ENCODE peak calls at places on chromosomes 4 and X, in ten cellular contexts. Y is GM23248, I is mesenchymal stem cell, N is neuronal stem cell, Q is neural progenitor cell, L is NT2/D1, F is HepG2, T is fibroblast of lung, J is H1, P is Karpas-422. K is an unnamed sample. For H3K9me3, the result is how much of the 10 kb centered on the place peaks cover.

GRCh38 chr4:139028191-139028661 is 12.6 kb downstream of the NOCT start:
- DNase-seq in J (no peak), I (no peak), Q (peak), Y (no peak), F (no peak), L (no peak), N (no peak), T (peak), P (no peak), K (no peak)

GRCh38 chrX:19964017-19964710 is 26.7 kb downstream of the BCLAF3 start:
- DNase-seq in L (no peak), I (no peak), Q (no peak), P (no peak), N (no peak), F (no peak), T (no peak), Y (no peak), J (no peak), K (no peak)

GRCh38 chrX:47573334-47574095 is 8.7 kb upstream of the TIMP1 start:
- DNase-seq in T (peak), Y (peak), L (peak), J (peak), Q (peak), P (peak), N (peak), I (peak), F (no peak), K (no peak)

GRCh38 chr4:176001171-176002006 is 64.3 kb upstream of the WDR17 start:
- DNase-seq in P (no peak), L (peak), I (peak), Y (peak), T (peak), F (no peak), Q (peak), J (peak), N (peak), K (peak)

GRCh38 chr4:95949136-95949765 is 109.4 kb downstream of the PDHA2 start:
- DNase-seq in F (no peak), N (no peak), Q (no peak), P (no peak), I (peak), Y (no peak), T (no peak), J (no peak), L (no peak), K (peak)

GRCh38 chr4:41428941-41429669 is 108.9 kb upstream of the LIMCH1 start:
- DNase-seq in F (no peak), Q (peak), N (no peak), J (no peak), T (no peak), Y (no peak), I (no peak), P (no peak), L (no peak), K (no peak)

GRCh38 chr4:112266823-112267222 is 18.9 kb downstream of the TIFA start:
- DNase-seq in T (peak), J (no peak), L (no peak), I (peak), Y (peak), N (no peak), P (peak), Q (peak), F (no peak), K (peak)

GRCh38 chrX:6149231-6149870 is 79.3 kb downstream of the NLGN4X start:
- DNase-seq in J (no peak), Y (no peak), I (no peak), Q (peak), L (no peak), F (no peak), P (no peak), T (no peak), N (no peak), K (no peak)

GRCh38 chr4:126647756-126648396 is 984.9 kb upstream of the INTU start:
- DNase-seq in Y (no peak), F (no peak), L (no peak), J (no peak), T (peak), I (no peak), Q (no peak), P (no peak), N (no peak), K (peak)

GRCh38 chrX:131778269-131779218 is 234.7 kb downstream of the OR13H1 start:
- DNase-seq in P (peak), F (no peak), J (no peak), L (no peak), T (no peak), Q (no peak), I (no peak), Y (no peak), N (no peak), K (peak)

GRCh38 chrX:50204364-50204899 is at the start of gene CCNB3:
- DNase-seq in Q (peak), L (peak), Y (peak), N (peak), J (peak), P (peak), F (peak), T (peak), I (peak), K (peak)

GRCh38 chrX:130186645-130187044 is 14.9 kb downstream of the RAB33A start:
- DNase-seq in Y (no peak), J (no peak), Q (no peak), L (no peak), N (no peak), T (no peak), F (no peak), I (no peak), P (no peak), K (no peak)

GRCh38 chr4:177446571-177446970 is 4.3 kb upstream of the AGA start:
- DNase-seq in L (no peak), P (no peak), F (no peak), Y (no peak), J (no peak), Q (peak), I (no peak), N (no peak), T (no peak), K (no peak)

DNA sequence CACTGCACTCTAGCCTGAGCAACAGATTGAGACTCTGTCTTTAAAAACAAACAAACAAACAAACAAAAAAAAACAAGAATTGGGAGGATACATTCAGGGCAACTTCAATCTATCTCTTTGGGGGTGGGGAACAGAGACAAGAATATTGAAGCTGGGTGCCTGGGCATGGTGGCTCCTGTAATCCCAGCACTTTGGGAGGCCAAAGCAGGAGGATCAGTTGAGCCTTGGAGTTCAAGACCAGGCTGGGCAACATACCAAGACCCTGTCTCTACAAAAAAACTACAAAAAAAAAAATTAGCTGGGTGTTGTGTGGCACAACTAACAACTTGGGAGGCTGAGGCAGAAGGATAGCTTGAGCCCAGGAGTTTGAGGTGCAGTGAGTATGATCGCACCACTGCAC is 1.2 kb downstream of the LETM1 start:
- DNase-seq in P (no peak), F (no peak), L (no peak), T (no peak), N (no peak), Q (no peak), Y (no peak), J (no peak), I (no peak), K (no peak)
- H3K9ac ChIP-seq in P (peak), F (peak), L (peak), T (no peak), N (no peak), Q (no peak), Y (peak), J (no peak), I (peak), K (peak)

GRCh38 chrX:2318371-2318770 is 182.4 kb downstream of the DHRSX start:
- DNase-seq in P (no peak), T (no peak), N (no peak), J (no peak), F (no peak), I (no peak), Y (no peak), L (no peak), Q (no peak), K (no peak)

GRCh38 chrX:2320580-2321327 is 180.0 kb downstream of the DHRSX start:
- DNase-seq in J (no peak), T (peak), L (no peak), P (no peak), I (peak), N (no peak), Q (no peak), Y (peak), F (peak), K (peak)

GRCh38 chrX:2320089-2320488 is 180.7 kb downstream of the DHRSX start:
- DNase-seq in T (no peak), Y (no peak), L (no peak), N (no peak), F (no peak), J (no peak), I (no peak), Q (no peak), P (no peak), K (no peak)

GRCh38 chrX:2324116-2324515 is 176.7 kb downstream of the DHRSX start:
- DNase-seq in Q (no peak), L (no peak), T (no peak), N (no peak), F (no peak), J (no peak), P (no peak), Y (no peak), I (no peak), K (no peak)

GRCh38 chrX:2321411-2321810 is 179.4 kb downstream of the DHRSX start:
- DNase-seq in P (no peak), N (no peak), L (no peak), Q (no peak), I (no peak), J (no peak), T (no peak), F (no peak), Y (no peak), K (no peak)
- H3K9me3 ChIP-seq in P (under half), N (under half), L (under half), Q (under half), I (under half), J (under half), T (under half), F (under half), Y (under half), K (under half)

GRCh38 chr4:7831858-7832257 is 107.8 kb downstream of the AFAP1 start:
- DNase-seq in T (no peak), J (no peak), L (no peak), Q (no peak), F (no peak), Y (no peak), N (no peak), I (no peak), P (peak), K (no peak)
- H3K9ac ChIP-seq in T (peak), J (no peak), L (no peak), Q (no peak), F (no peak), Y (peak), N (no peak), I (no peak), P (no peak), K (no peak)

DNA sequence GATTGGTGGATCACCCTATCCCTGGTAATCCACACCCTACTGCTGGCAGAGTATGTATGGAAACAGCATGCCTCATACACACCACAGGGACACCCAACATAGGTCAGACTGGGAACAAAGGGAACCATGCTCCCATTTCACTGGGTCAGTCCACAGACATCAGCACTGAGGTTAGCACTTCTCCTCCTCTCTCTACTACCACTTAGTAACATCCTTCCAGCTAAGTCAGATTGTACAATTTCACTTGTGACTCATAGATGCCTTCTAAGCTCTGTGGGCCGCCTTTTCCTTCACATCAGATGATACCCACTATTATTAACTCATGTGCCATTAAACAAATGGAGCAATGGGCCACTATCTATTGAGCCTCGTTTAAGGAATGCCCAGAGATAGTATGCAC is 15.5 kb upstream of the ZXDA start:
- DNase-seq in J (no peak), L (no peak), Q (no peak), T (no peak), F (no peak), I (no peak), N (no peak), P (no peak), Y (peak), K (no peak)
- H3K9me3 ChIP-seq in J (half or more), L (under half), Q (under half), T (under half), F (under half), I (under half), N (under half), P (under half), Y (under half), K (under half)

GRCh38 chrX:106716463-106716862 is 10.0 kb upstream of the RNF128 start:
- DNase-seq in J (no peak), T (no peak), Y (no peak), N (no peak), F (no peak), Q (no peak), L (no peak), P (no peak), I (no peak), K (no peak)

GRCh38 chrX:106718709-106719108 is 7.8 kb upstream of the RNF128 start:
- DNase-seq in Y (no peak), Q (no peak), N (no peak), L (no peak), J (no peak), F (peak), I (no peak), P (no peak), T (no peak), K (no peak)

GRCh38 chrX:106711375-106711774 is 15.1 kb upstream of the RNF128 start:
- DNase-seq in Q (no peak), J (no peak), L (no peak), T (no peak), N (no peak), F (no peak), I (no peak), P (no peak), Y (no peak), K (no peak)

GRCh38 chrX:106716004-106716403 is 10.5 kb upstream of the RNF128 start:
- DNase-seq in Q (no peak), N (no peak), F (peak), Y (no peak), I (no peak), P (no peak), L (no peak), J (no peak), T (no peak), K (no peak)
- H3K9ac ChIP-seq in Q (no peak), N (no peak), F (peak), Y (no peak), I (no peak), P (no peak), L (no peak), J (no peak), T (no peak), K (no peak)

GRCh38 chr4:157184300-157184699 is 36.2 kb upstream of the GRIA2 start:
- DNase-seq in T (no peak), F (no peak), L (no peak), Q (no peak), Y (no peak), P (no peak), N (no peak), J (no peak), I (no peak), K (no peak)

DNA sequence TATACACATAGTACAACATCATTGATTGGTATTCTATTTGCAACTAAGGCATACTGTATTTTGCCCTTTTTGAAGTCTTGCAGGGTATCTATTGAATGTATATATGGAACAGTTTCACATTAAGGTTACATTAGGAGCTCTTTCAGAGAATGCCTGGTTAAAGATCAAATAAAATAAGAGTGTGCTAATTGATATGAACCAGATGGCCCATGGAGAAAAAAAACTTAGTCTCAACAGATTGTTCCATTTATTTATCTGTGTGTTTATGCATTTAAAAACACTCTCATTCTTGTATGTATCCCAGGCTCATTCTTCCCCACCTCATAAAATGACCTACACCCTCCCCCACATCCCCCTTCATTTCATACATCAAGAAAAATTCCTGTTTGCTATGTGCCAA is 35.2 kb upstream of the GRIA2 start:
- DNase-seq in T (no peak), P (no peak), Q (no peak), I (no peak), L (no peak), J (no peak), F (no peak), Y (no peak), N (no peak), K (peak)
- H3K9me3 ChIP-seq in T (under half), P (under half), Q (under half), I (under half), L (under half), J (under half), F (under half), Y (under half), N (under half), K (under half)

DNA sequence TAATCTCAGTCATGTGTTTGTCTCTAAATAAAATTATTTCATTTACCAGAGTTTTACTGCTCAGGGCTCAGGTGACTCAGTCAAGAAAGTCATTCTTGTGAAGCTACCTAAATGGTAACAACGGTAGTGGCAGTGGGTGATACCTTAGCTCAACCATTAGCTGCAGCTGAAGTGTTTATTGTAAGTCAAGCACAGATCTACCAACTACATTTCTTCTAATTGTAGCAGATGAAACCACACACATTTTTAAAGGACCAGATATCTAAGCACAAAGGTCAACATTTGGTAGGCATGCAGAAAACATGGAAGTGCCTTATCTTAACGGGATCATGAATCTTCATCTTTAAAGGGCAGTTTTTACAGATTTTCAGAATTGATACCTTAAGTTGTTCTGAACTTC is 79.1 kb downstream of the FAT4 start:
- DNase-seq in Q (no peak), L (no peak), J (no peak), F (no peak), P (no peak), Y (no peak), I (no peak), N (no peak), T (no peak), K (peak)
- H3K9ac ChIP-seq in Q (no peak), L (no peak), J (no peak), F (no peak), P (no peak), Y (no peak), I (no peak), N (no peak), T (no peak), K (no peak)

K was measured in adipocyte.